ENCODE peak calls at places on chromosomes 11 and 22, in ten cellular contexts. O, W, P, Q, U, X, J, T, N and R are unnamed samples.

GRCh38 chr11:2317354-2318050 is 15.7 kb downstream of the TSPAN32 start:
- DNase-seq in O (no peak), W (no peak), P (no peak), Q (no peak), U (no peak), X (no peak), J (no peak), T (no peak), N (no peak), R (no peak)

GRCh38 chr11:6602096-6602940 is 1.1 kb downstream of the RRP8 start:
- DNase-seq in O (no peak), W (no peak), P (no peak), Q (no peak), U (peak), X (no peak), J (no peak), T (no peak), N (no peak), R (no peak)

GRCh38 chr11:1929621-1930447 is 10.3 kb downstream of the TNNT3 start:
- DNase-seq in O (no peak), W (no peak), P (no peak), Q (no peak), U (no peak), X (no peak), J (no peak), T (no peak), N (no peak), R (no peak)

GRCh38 chr11:47057374-47057773 is 119.3 kb downstream of the ARFGAP2 start:
- DNase-seq in O (no peak), W (no peak), P (no peak), Q (no peak), U (no peak), X (no peak), J (peak), T (no peak), N (no peak), R (no peak)

GRCh38 chr22:31102441-31103081 is 4.8 kb downstream of the SELENOM start:
- DNase-seq in O (peak), W (no peak), P (no peak), Q (no peak), U (peak), X (peak), J (peak), T (no peak), N (peak), R (peak)

GRCh38 chr22:36379593-36380361 is 8.0 kb downstream of the MYH9 start:
- DNase-seq in O (peak), W (no peak), P (no peak), Q (no peak), U (no peak), X (no peak), J (no peak), T (no peak), N (peak), R (no peak)

GRCh38 chr11:69120096-69120875 is 35.4 kb upstream of the SMIM38 start:
- DNase-seq in O (no peak), W (no peak), P (no peak), Q (no peak), U (no peak), X (no peak), J (no peak), T (no peak), N (no peak), R (no peak)

GRCh38 chr11:69664901-69665300 is 10.3 kb downstream of the LTO1 start:
- DNase-seq in O (no peak), W (no peak), P (no peak), Q (no peak), U (no peak), X (no peak), J (no peak), T (no peak), N (no peak), R (no peak)

GRCh38 chr11:130897262-130898182 is 18.8 kb downstream of the SNX19 start:
- DNase-seq in O (no peak), W (no peak), P (no peak), Q (no peak), U (peak), X (peak), J (peak), T (no peak), N (peak), R (peak)

GRCh38 chr11:56876621-56877312 is 111.9 kb upstream of the OR5AK2 start:
- DNase-seq in O (no peak), W (no peak), P (no peak), Q (no peak), U (no peak), X (no peak), J (peak), T (no peak), N (no peak), R (no peak)

GRCh38 chr11:9047986-9048522 is 43.3 kb downstream of the SCUBE2 start:
- DNase-seq in O (no peak), W (no peak), P (no peak), Q (no peak), U (no peak), X (no peak), J (peak), T (no peak), N (no peak), R (no peak)

GRCh38 chr22:46528121-46528610 is 9.3 kb downstream of the CELSR1 start:
- DNase-seq in O (peak), W (peak), P (no peak), Q (no peak), U (peak), X (no peak), J (peak), T (no peak), N (no peak), R (no peak)

GRCh38 chr11:109734602-109735001 is 312.6 kb downstream of the C11orf87 start:
- DNase-seq in O (no peak), W (no peak), P (no peak), Q (no peak), U (no peak), X (no peak), J (no peak), T (no peak), N (no peak), R (no peak)

GRCh38 chr11:75518204-75518549 is 7.6 kb downstream of the GDPD5 start:
- DNase-seq in O (no peak), W (no peak), P (no peak), Q (no peak), U (no peak), X (no peak), J (no peak), T (no peak), N (no peak), R (no peak)

GRCh38 chr11:40125054-40125453 is 1334.4 kb downstream of the LRRC4C start:
- DNase-seq in O (no peak), W (no peak), P (no peak), Q (no peak), U (no peak), X (no peak), J (no peak), T (no peak), N (no peak), R (no peak)

GRCh38 chr22:30647536-30647935 is 12.0 kb downstream of the SLC35E4 start:
- DNase-seq in O (no peak), W (no peak), P (no peak), Q (no peak), U (no peak), X (no peak), J (no peak), T (no peak), N (no peak), R (no peak)

GRCh38 chr22:23833911-23834317 is 4.9 kb downstream of the DERL3 start:
- DNase-seq in O (no peak), W (no peak), P (no peak), Q (no peak), U (no peak), X (no peak), J (no peak), T (no peak), N (no peak), R (no peak)

GRCh38 chr11:60764879-60765278 is 8.2 kb downstream of the MS4A15 start:
- DNase-seq in O (no peak), W (no peak), P (no peak), Q (no peak), U (no peak), X (no peak), J (no peak), T (no peak), N (no peak), R (no peak)

GRCh38 chr22:48428556-48429371 is 1398.9 kb downstream of the BRD1 start:
- DNase-seq in O (no peak), W (no peak), P (no peak), Q (no peak), U (no peak), X (no peak), J (peak), T (no peak), N (no peak), R (no peak)

GRCh38 chr11:44899959-44900358 is 50.7 kb downstream of the TP53I11 start:
- DNase-seq in O (peak), W (peak), P (no peak), Q (no peak), U (no peak), X (no peak), J (peak), T (no peak), N (no peak), R (no peak)

GRCh38 chr11:62141111-62142042 is 17.6 kb downstream of the INCENP start:
- DNase-seq in O (no peak), W (no peak), P (no peak), Q (peak), U (no peak), X (no peak), J (no peak), T (no peak), N (no peak), R (peak)

GRCh38 chr22:46088541-46089311 is 61.6 kb upstream of the PPARA start:
- DNase-seq in O (no peak), W (no peak), P (no peak), Q (no peak), U (no peak), X (peak), J (peak), T (no peak), N (peak), R (peak)

GRCh38 chr11:62013266-62014157 is 46.1 kb upstream of the FTH1 start:
- DNase-seq in O (no peak), W (no peak), P (no peak), Q (no peak), U (peak), X (no peak), J (no peak), T (no peak), N (no peak), R (no peak)

GRCh38 chr11:88421530-88421929 is 84.0 kb upstream of the CTSC start:
- DNase-seq in O (peak), W (no peak), P (no peak), Q (peak), U (peak), X (no peak), J (peak), T (no peak), N (no peak), R (no peak)

GRCh38 chr11:14908214-14908880 is 16.3 kb upstream of the CYP2R1 start:
- DNase-seq in O (peak), W (peak), P (no peak), Q (no peak), U (peak), X (no peak), J (peak), T (peak), N (no peak), R (no peak)

GRCh38 chr11:100673063-100673462 is 14.0 kb upstream of the ARHGAP42 start:
- DNase-seq in O (no peak), W (no peak), P (no peak), Q (no peak), U (no peak), X (no peak), J (peak), T (no peak), N (no peak), R (no peak)

GRCh38 chr22:36862251-36863242 is 1.7 kb downstream of the NCF4 start:
- DNase-seq in O (no peak), W (no peak), P (no peak), Q (no peak), U (no peak), X (no peak), J (no peak), T (no peak), N (peak), R (peak)

GRCh38 chr11:9825315-9825714 is 161.4 kb downstream of the SWAP70 start:
- DNase-seq in O (no peak), W (no peak), P (no peak), Q (no peak), U (no peak), X (no peak), J (peak), T (no peak), N (no peak), R (no peak)

GRCh38 chr22:23204541-23205157 is 24.3 kb downstream of the BCR start:
- DNase-seq in O (no peak), W (no peak), P (no peak), Q (no peak), U (no peak), X (peak), J (no peak), T (peak), N (peak), R (peak)

GRCh38 chr11:125080531-125080911 is 17.4 kb downstream of the SLC37A2 start:
- DNase-seq in O (no peak), W (no peak), P (no peak), Q (peak), U (no peak), X (no peak), J (no peak), T (no peak), N (no peak), R (no peak)

GRCh38 chr11:14193644-14194043 is 165.3 kb downstream of the RRAS2 start:
- DNase-seq in O (no peak), W (no peak), P (no peak), Q (no peak), U (no peak), X (no peak), J (no peak), T (no peak), N (no peak), R (no peak)

GRCh38 chr22:25824828-25825474 is 83.0 kb downstream of the MYO18B start:
- DNase-seq in O (no peak), W (no peak), P (no peak), Q (no peak), U (no peak), X (no peak), J (no peak), T (no peak), N (no peak), R (no peak)

GRCh38 chr11:116527180-116527991 is 245.4 kb downstream of the BUD13 start:
- DNase-seq in O (no peak), W (no peak), P (no peak), Q (no peak), U (no peak), X (no peak), J (no peak), T (no peak), N (no peak), R (no peak)